ENCODE peak calls at places on chromosome 10, in ten cellular contexts. D, R, Q, N, B, E, A, S, U and Z are unnamed samples.

GRCh38 chr10:131013281-131013680 is 298.2 kb downstream of the TCERG1L start:
- DNase-seq in Q (no peak), B (no peak), D (no peak), R (no peak), A (no peak), S (no peak), N (no peak), U (no peak), E (no peak), Z (no peak)

GRCh38 chr10:128643658-128644057 is 517.4 kb upstream of the MKI67 start:
- DNase-seq in N (no peak), D (no peak), E (no peak), Q (no peak), B (no peak), S (no peak), U (no peak), A (no peak), R (no peak), Z (no peak)

GRCh38 chr10:45420453-45421192 is 46.6 kb downstream of the ALOX5 start:
- DNase-seq in A (peak; percentile 75), B (peak; percentile 83), D (peak; percentile 61), S (peak; percentile 77), N (no peak), U (peak; percentile 92), E (peak; percentile 95), R (no peak), Q (peak; percentile 46), Z (peak; percentile 34)

GRCh38 chr10:19749185-19749729 is 67.0 kb upstream of the PLXDC2 start:
- DNase-seq in U (no peak), S (no peak), E (no peak), B (no peak), Q (no peak), D (no peak), A (peak; percentile 79), N (no peak), R (no peak), Z (peak; percentile 60)

GRCh38 chr10:62626817-62627216 is 177.7 kb upstream of the ADO start:
- DNase-seq in A (peak; percentile 35), N (no peak), B (no peak), Q (peak; percentile 30), E (no peak), S (no peak), D (no peak), U (no peak), R (no peak), Z (no peak)

GRCh38 chr10:3249292-3249889 is 76.8 kb upstream of the PITRM1 start:
- DNase-seq in S (no peak), B (no peak), Q (no peak), U (no peak), E (no peak), A (no peak), D (no peak), R (no peak), N (no peak), Z (no peak)

GRCh38 chr10:131846224-131847101 is 54.3 kb upstream of the PPP2R2D start:
- DNase-seq in E (no peak), S (no peak), U (no peak), B (peak; percentile 60), R (peak; percentile 44), D (no peak), Q (no peak), N (no peak), A (no peak), Z (no peak)

GRCh38 chr10:8017276-8017675 is 37.2 kb upstream of the GATA3 start:
- DNase-seq in B (no peak), U (no peak), R (no peak), Q (no peak), N (no peak), D (no peak), E (no peak), A (peak; percentile 49), S (no peak), Z (no peak)

GRCh38 chr10:129832582-129833249 is 131.4 kb downstream of the EBF3 start:
- DNase-seq in R (no peak), D (no peak), S (no peak), B (no peak), A (no peak), Q (no peak), N (no peak), E (no peak), U (no peak), Z (no peak)

GRCh38 chr10:61064356-61064755 is 120.4 kb upstream of the RHOBTB1 start:
- DNase-seq in A (no peak), R (no peak), N (no peak), Q (no peak), S (no peak), U (no peak), E (no peak), D (no peak), B (no peak), Z (no peak)

GRCh38 chr10:78362406-78363022 is 328.9 kb downstream of the RPS24 start:
- DNase-seq in S (peak; percentile 40), R (no peak), A (peak; percentile 16), E (no peak), D (no peak), U (no peak), N (no peak), Q (no peak), B (no peak), Z (peak; percentile 16)

GRCh38 chr10:50990568-50991495 is 83.5 kb upstream of the PRKG1 start:
- DNase-seq in A (peak; percentile 90), S (no peak), R (no peak), Q (no peak), D (peak; percentile 67), N (no peak), E (peak; percentile 79), B (peak; percentile 85), U (no peak), Z (peak; percentile 61)

GRCh38 chr10:32367793-32368453 is 21.0 kb upstream of the EPC1 start:
- DNase-seq in A (peak; percentile 81), D (peak; percentile 74), N (peak; percentile 49), B (no peak), U (peak; percentile 58), Q (peak; percentile 84), S (peak; percentile 59), R (peak; percentile 75), E (peak; percentile 74), Z (peak; percentile 48)

GRCh38 chr10:97714401-97715258 is 1.1 kb downstream of the MARVELD1 start:
- DNase-seq in N (no peak), E (peak; percentile 94), S (peak; percentile 51), Q (no peak), A (peak; percentile 80), B (peak; percentile 88), R (no peak), U (peak; percentile 59), D (peak; percentile 80), Z (peak; percentile 82)

GRCh38 chr10:77328272-77328816 is 309.3 kb downstream of the KCNMA1 start:
- DNase-seq in N (no peak), U (peak; percentile 58), A (peak; percentile 56), B (no peak), E (no peak), Q (no peak), R (no peak), D (peak; percentile 36), S (peak; percentile 22), Z (no peak)

GRCh38 chr10:120963053-120963533 is 111.9 kb downstream of the WDR11 start:
- DNase-seq in N (no peak), E (peak; percentile 77), A (no peak), B (no peak), U (no peak), D (no peak), R (no peak), Q (no peak), S (no peak), Z (no peak)

GRCh38 chr10:1406976-1407945 is 330.1 kb downstream of the ADARB2 start:
- DNase-seq in A (no peak), E (no peak), B (peak; percentile 38), U (no peak), R (peak; percentile 33), N (no peak), Q (no peak), S (no peak), D (no peak), Z (no peak)

GRCh38 chr10:5412277-5412941 is at the start of gene NET1:
- DNase-seq in N (peak; percentile 22), D (peak; percentile 95), E (peak; percentile 96), Q (peak; percentile 69), S (peak; percentile 93), B (peak; percentile 95), A (peak; percentile 91), R (peak; percentile 97), U (peak; percentile 88), Z (peak; percentile 80)

GRCh38 chr10:5447611-5448071 is 35.3 kb downstream of the NET1 start:
- DNase-seq in R (no peak), U (peak; percentile 39), B (no peak), S (no peak), D (no peak), A (no peak), E (no peak), N (no peak), Q (no peak), Z (peak; percentile 33)

GRCh38 chr10:79102056-79102874 is 33.5 kb downstream of the ZMIZ1 start:
- DNase-seq in E (peak; percentile 90), S (no peak), Q (no peak), A (peak; percentile 34), N (no peak), U (peak; percentile 49), R (no peak), D (peak; percentile 78), B (peak; percentile 82), Z (no peak)

GRCh38 chr10:9951481-9952257 is 1066.0 kb upstream of the CELF2 start:
- DNase-seq in A (peak; percentile 82), S (no peak), N (no peak), B (no peak), D (no peak), R (no peak), E (no peak), Q (no peak), U (no peak), Z (no peak)

GRCh38 chr10:13984647-13985155 is 346.0 kb downstream of the FRMD4A start:
- DNase-seq in Q (no peak), D (no peak), U (peak; percentile 49), N (no peak), S (peak; percentile 17), E (no peak), R (no peak), B (peak; percentile 65), A (peak; percentile 67), Z (peak; percentile 75)

GRCh38 chr10:105037029-105037428 is 395.9 kb downstream of the SORCS3 start:
- DNase-seq in N (no peak), R (no peak), B (no peak), U (no peak), D (no peak), E (no peak), A (no peak), Q (no peak), S (no peak), Z (no peak)

GRCh38 chr10:117532451-117533107 is 10.0 kb upstream of the EMX2 start:
- DNase-seq in U (no peak), N (no peak), A (no peak), E (no peak), S (no peak), R (no peak), D (no peak), Q (no peak), B (peak; percentile 24), Z (no peak)

GRCh38 chr10:94178475-94179251 is 184.1 kb downstream of the NOC3L start:
- DNase-seq in N (no peak), R (no peak), S (no peak), U (no peak), B (no peak), A (peak; percentile 4), Q (no peak), E (no peak), D (no peak), Z (no peak)

GRCh38 chr10:86857097-86857825 is 100.2 kb downstream of the MMRN2 start:
- DNase-seq in A (peak; percentile 65), B (no peak), D (no peak), N (no peak), Q (no peak), S (no peak), R (no peak), E (no peak), U (no peak), Z (peak; percentile 3)

GRCh38 chr10:62335326-62335725 is 38.8 kb upstream of the ZNF365 start:
- DNase-seq in A (peak; percentile 7), E (no peak), Q (no peak), N (no peak), D (no peak), U (no peak), S (no peak), R (no peak), B (no peak), Z (no peak)

GRCh38 chr10:108132303-108132702 is 967.8 kb upstream of the SORCS1 start:
- DNase-seq in N (no peak), D (no peak), B (no peak), A (no peak), Q (no peak), S (no peak), U (no peak), R (no peak), E (no peak), Z (no peak)